ENCODE peak calls at places on chromosomes 11 and 22, in seven cellular contexts. One of them, this sample, is unnamed.

GRCh38 chr11:111737180-111737876 is 28.9 kb downstream of the PPP2R1B start:
- DNase-seq in Calu3: no peak
- DNase-seq in right atrium auricular region: no peak
- DNase-seq in T-cell: no peak
- DNase-seq in NCI-H146: no peak
- DNase-seq in NCI-H524 treated with DMSO at 0.1 percent for 48 hours: no peak
- DNase-seq in activated CD8-positive, alpha-beta memory T cell treated with anti-CD3 and anti-CD28 coated beads for 48 hours: no peak
- DNase-seq in this sample: no peak

GRCh38 chr11:119497717-119498116 is 74.7 kb upstream of the THY1 start:
- DNase-seq in T-cell: no peak
- DNase-seq in activated CD8-positive, alpha-beta memory T cell treated with anti-CD3 and anti-CD28 coated beads for 48 hours: no peak
- DNase-seq in Calu3: no peak
- DNase-seq in NCI-H146: no peak
- DNase-seq in right atrium auricular region: no peak
- DNase-seq in NCI-H524 treated with DMSO at 0.1 percent for 48 hours: no peak
- DNase-seq in this sample: no peak

GRCh38 chr11:119694334-119694733 is 34.7 kb downstream of the NECTIN1 start:
- DNase-seq in NCI-H146: no peak
- DNase-seq in Calu3: no peak
- DNase-seq in activated CD8-positive, alpha-beta memory T cell treated with anti-CD3 and anti-CD28 coated beads for 48 hours: no peak
- DNase-seq in T-cell: no peak
- DNase-seq in right atrium auricular region: no peak
- DNase-seq in NCI-H524 treated with DMSO at 0.1 percent for 48 hours: no peak
- DNase-seq in this sample: no peak

GRCh38 chr11:131897247-131897646 is 526.8 kb downstream of the NTM start:
- DNase-seq in NCI-H524 treated with DMSO at 0.1 percent for 48 hours: no peak
- DNase-seq in NCI-H146: no peak
- DNase-seq in activated CD8-positive, alpha-beta memory T cell treated with anti-CD3 and anti-CD28 coated beads for 48 hours: no peak
- DNase-seq in T-cell: no peak
- DNase-seq in right atrium auricular region: no peak
- DNase-seq in Calu3: no peak
- DNase-seq in this sample: no peak

GRCh38 chr22:39567135-39567946 is 3.2 kb upstream of the CACNA1I start:
- DNase-seq in NCI-H146: no peak
- DNase-seq in right atrium auricular region: no peak
- DNase-seq in activated CD8-positive, alpha-beta memory T cell treated with anti-CD3 and anti-CD28 coated beads for 48 hours: no peak
- DNase-seq in T-cell: peak
- DNase-seq in Calu3: no peak
- DNase-seq in NCI-H524 treated with DMSO at 0.1 percent for 48 hours: no peak
- DNase-seq in this sample: no peak

GRCh38 chr22:35987994-35988393 is 40.6 kb downstream of the RBFOX2 start:
- DNase-seq in Calu3: no peak
- DNase-seq in NCI-H524 treated with DMSO at 0.1 percent for 48 hours: no peak
- DNase-seq in right atrium auricular region: no peak
- DNase-seq in activated CD8-positive, alpha-beta memory T cell treated with anti-CD3 and anti-CD28 coated beads for 48 hours: no peak
- DNase-seq in T-cell: no peak
- DNase-seq in NCI-H146: no peak
- DNase-seq in this sample: no peak

GRCh38 chr11:69321877-69322350 is 28.0 kb downstream of the MYEOV start:
- DNase-seq in NCI-H146: no peak
- DNase-seq in right atrium auricular region: no peak
- DNase-seq in Calu3: no peak
- DNase-seq in NCI-H524 treated with DMSO at 0.1 percent for 48 hours: no peak
- DNase-seq in T-cell: no peak
- DNase-seq in activated CD8-positive, alpha-beta memory T cell treated with anti-CD3 and anti-CD28 coated beads for 48 hours: no peak
- DNase-seq in this sample: no peak

GRCh38 chr22:45754822-45755221 is 83.2 kb downstream of the ATXN10 start:
- DNase-seq in NCI-H524 treated with DMSO at 0.1 percent for 48 hours: no peak
- DNase-seq in right atrium auricular region: no peak
- DNase-seq in T-cell: no peak
- DNase-seq in NCI-H146: no peak
- DNase-seq in activated CD8-positive, alpha-beta memory T cell treated with anti-CD3 and anti-CD28 coated beads for 48 hours: no peak
- DNase-seq in Calu3: no peak
- DNase-seq in this sample: no peak

GRCh38 chr11:2099523-2100316 is 39.5 kb downstream of the IGF2 start:
- DNase-seq in right atrium auricular region: no peak
- DNase-seq in activated CD8-positive, alpha-beta memory T cell treated with anti-CD3 and anti-CD28 coated beads for 48 hours: no peak
- DNase-seq in NCI-H146: no peak
- DNase-seq in Calu3: peak
- DNase-seq in T-cell: no peak
- DNase-seq in NCI-H524 treated with DMSO at 0.1 percent for 48 hours: no peak
- DNase-seq in this sample: no peak

GRCh38 chr11:66428933-66429332 is 8.1 kb downstream of the NPAS4 start:
- DNase-seq in NCI-H146: no peak
- DNase-seq in Calu3: no peak
- DNase-seq in T-cell: no peak
- DNase-seq in right atrium auricular region: no peak
- DNase-seq in NCI-H524 treated with DMSO at 0.1 percent for 48 hours: no peak
- DNase-seq in activated CD8-positive, alpha-beta memory T cell treated with anti-CD3 and anti-CD28 coated beads for 48 hours: no peak
- DNase-seq in this sample: no peak

GRCh38 chr11:70111269-70112016 is 33.3 kb downstream of the ANO1 start:
- DNase-seq in right atrium auricular region: peak
- DNase-seq in NCI-H524 treated with DMSO at 0.1 percent for 48 hours: no peak
- DNase-seq in Calu3: peak
- DNase-seq in T-cell: no peak
- DNase-seq in NCI-H146: peak
- DNase-seq in activated CD8-positive, alpha-beta memory T cell treated with anti-CD3 and anti-CD28 coated beads for 48 hours: no peak
- DNase-seq in this sample: no peak

GRCh38 chr11:64400096-64400495 is 41.1 kb downstream of the RPS6KA4 start:
- DNase-seq in NCI-H146: no peak
- DNase-seq in activated CD8-positive, alpha-beta memory T cell treated with anti-CD3 and anti-CD28 coated beads for 48 hours: no peak
- DNase-seq in T-cell: no peak
- DNase-seq in NCI-H524 treated with DMSO at 0.1 percent for 48 hours: no peak
- DNase-seq in Calu3: peak
- DNase-seq in right atrium auricular region: peak
- DNase-seq in this sample: no peak

GRCh38 chr11:8068605-8069221 is 12.3 kb upstream of the TUB start:
- DNase-seq in NCI-H146: no peak
- DNase-seq in right atrium auricular region: peak
- DNase-seq in T-cell: no peak
- DNase-seq in NCI-H524 treated with DMSO at 0.1 percent for 48 hours: no peak
- DNase-seq in Calu3: no peak
- DNase-seq in activated CD8-positive, alpha-beta memory T cell treated with anti-CD3 and anti-CD28 coated beads for 48 hours: no peak
- DNase-seq in this sample: no peak

GRCh38 chr11:114321621-114322257 is 25.5 kb downstream of the NNMT start:
- DNase-seq in NCI-H146: no peak
- DNase-seq in activated CD8-positive, alpha-beta memory T cell treated with anti-CD3 and anti-CD28 coated beads for 48 hours: no peak
- DNase-seq in NCI-H524 treated with DMSO at 0.1 percent for 48 hours: no peak
- DNase-seq in Calu3: no peak
- DNase-seq in T-cell: no peak
- DNase-seq in right atrium auricular region: no peak
- DNase-seq in this sample: no peak

GRCh38 chr11:2311456-2312201 is 9.8 kb downstream of the TSPAN32 start:
- DNase-seq in Calu3: no peak
- DNase-seq in NCI-H146: peak
- DNase-seq in activated CD8-positive, alpha-beta memory T cell treated with anti-CD3 and anti-CD28 coated beads for 48 hours: no peak
- DNase-seq in T-cell: no peak
- DNase-seq in right atrium auricular region: no peak
- DNase-seq in NCI-H524 treated with DMSO at 0.1 percent for 48 hours: no peak
- DNase-seq in this sample: no peak

GRCh38 chr11:75241906-75242644 is 1.5 kb downstream of the TPBGL start:
- DNase-seq in right atrium auricular region: no peak
- DNase-seq in T-cell: no peak
- DNase-seq in NCI-H146: no peak
- DNase-seq in Calu3: no peak
- DNase-seq in NCI-H524 treated with DMSO at 0.1 percent for 48 hours: no peak
- DNase-seq in activated CD8-positive, alpha-beta memory T cell treated with anti-CD3 and anti-CD28 coated beads for 48 hours: no peak
- DNase-seq in this sample: no peak

GRCh38 chr11:2515401-2516275 is 70.8 kb downstream of the KCNQ1 start:
- DNase-seq in right atrium auricular region: peak
- DNase-seq in NCI-H146: no peak
- DNase-seq in NCI-H524 treated with DMSO at 0.1 percent for 48 hours: no peak
- DNase-seq in Calu3: no peak
- DNase-seq in activated CD8-positive, alpha-beta memory T cell treated with anti-CD3 and anti-CD28 coated beads for 48 hours: no peak
- DNase-seq in T-cell: no peak
- DNase-seq in this sample: peak

GRCh38 chr11:783581-784015 is 6.3 kb downstream of the CEND1 start:
- DNase-seq in NCI-H146: peak
- DNase-seq in T-cell: no peak
- DNase-seq in activated CD8-positive, alpha-beta memory T cell treated with anti-CD3 and anti-CD28 coated beads for 48 hours: no peak
- DNase-seq in Calu3: no peak
- DNase-seq in right atrium auricular region: peak
- DNase-seq in NCI-H524 treated with DMSO at 0.1 percent for 48 hours: peak
- DNase-seq in this sample: no peak

GRCh38 chr11:20594274-20595061 is 4.9 kb upstream of the SLC6A5 start:
- DNase-seq in activated CD8-positive, alpha-beta memory T cell treated with anti-CD3 and anti-CD28 coated beads for 48 hours: no peak
- DNase-seq in NCI-H146: no peak
- DNase-seq in Calu3: no peak
- DNase-seq in T-cell: no peak
- DNase-seq in NCI-H524 treated with DMSO at 0.1 percent for 48 hours: no peak
- DNase-seq in right atrium auricular region: no peak
- DNase-seq in this sample: no peak

GRCh38 chr22:47928626-47929025 is 1166.2 kb downstream of the TBC1D22A start:
- DNase-seq in T-cell: no peak
- DNase-seq in NCI-H146: no peak
- DNase-seq in right atrium auricular region: peak
- DNase-seq in NCI-H524 treated with DMSO at 0.1 percent for 48 hours: no peak
- DNase-seq in activated CD8-positive, alpha-beta memory T cell treated with anti-CD3 and anti-CD28 coated beads for 48 hours: no peak
- DNase-seq in Calu3: no peak
- DNase-seq in this sample: no peak

GRCh38 chr22:18023509-18024275 is 669 bp downstream of the MICAL3 start:
- DNase-seq in activated CD8-positive, alpha-beta memory T cell treated with anti-CD3 and anti-CD28 coated beads for 48 hours: no peak
- DNase-seq in NCI-H524 treated with DMSO at 0.1 percent for 48 hours: peak
- DNase-seq in Calu3: peak
- DNase-seq in NCI-H146: peak
- DNase-seq in T-cell: no peak
- DNase-seq in right atrium auricular region: peak
- DNase-seq in this sample: peak

GRCh38 chr11:126282361-126282741 is 542 bp upstream of the TIRAP start:
- DNase-seq in NCI-H524 treated with DMSO at 0.1 percent for 48 hours: no peak
- DNase-seq in T-cell: peak
- DNase-seq in NCI-H146: peak
- DNase-seq in right atrium auricular region: peak
- DNase-seq in Calu3: no peak
- DNase-seq in activated CD8-positive, alpha-beta memory T cell treated with anti-CD3 and anti-CD28 coated beads for 48 hours: no peak
- DNase-seq in this sample: no peak

GRCh38 chr22:32469799-32470212 is 4.8 kb upstream of the FBXO7 start:
- DNase-seq in activated CD8-positive, alpha-beta memory T cell treated with anti-CD3 and anti-CD28 coated beads for 48 hours: no peak
- DNase-seq in Calu3: no peak
- DNase-seq in NCI-H524 treated with DMSO at 0.1 percent for 48 hours: peak
- DNase-seq in T-cell: no peak
- DNase-seq in right atrium auricular region: no peak
- DNase-seq in NCI-H146: no peak
- DNase-seq in this sample: no peak

GRCh38 chr11:72924568-72925190 is 110.5 kb downstream of the ATG16L2 start:
- DNase-seq in T-cell: no peak
- DNase-seq in NCI-H524 treated with DMSO at 0.1 percent for 48 hours: no peak
- DNase-seq in activated CD8-positive, alpha-beta memory T cell treated with anti-CD3 and anti-CD28 coated beads for 48 hours: no peak
- DNase-seq in right atrium auricular region: no peak
- DNase-seq in NCI-H146: peak
- DNase-seq in Calu3: no peak
- DNase-seq in this sample: no peak

GRCh38 chr11:131918663-131919062 is 548.2 kb downstream of the NTM start:
- DNase-seq in right atrium auricular region: no peak
- DNase-seq in activated CD8-positive, alpha-beta memory T cell treated with anti-CD3 and anti-CD28 coated beads for 48 hours: no peak
- DNase-seq in NCI-H524 treated with DMSO at 0.1 percent for 48 hours: no peak
- DNase-seq in T-cell: no peak
- DNase-seq in NCI-H146: no peak
- DNase-seq in Calu3: no peak
- DNase-seq in this sample: no peak

GRCh38 chr22:17606472-17606871 is 22.1 kb downstream of the ATP6V1E1 start:
- DNase-seq in activated CD8-positive, alpha-beta memory T cell treated with anti-CD3 and anti-CD28 coated beads for 48 hours: no peak
- DNase-seq in T-cell: no peak
- DNase-seq in NCI-H146: no peak
- DNase-seq in Calu3: no peak
- DNase-seq in NCI-H524 treated with DMSO at 0.1 percent for 48 hours: no peak
- DNase-seq in right atrium auricular region: no peak
- DNase-seq in this sample: no peak

GRCh38 chr11:17563248-17563647 is 16.2 kb downstream of the OTOG start:
- DNase-seq in T-cell: no peak
- DNase-seq in Calu3: no peak
- DNase-seq in NCI-H524 treated with DMSO at 0.1 percent for 48 hours: no peak
- DNase-seq in right atrium auricular region: no peak
- DNase-seq in NCI-H146: no peak
- DNase-seq in activated CD8-positive, alpha-beta memory T cell treated with anti-CD3 and anti-CD28 coated beads for 48 hours: no peak
- DNase-seq in this sample: no peak

GRCh38 chr22:27150530-27150909 is 493.1 kb downstream of the MIAT start:
- DNase-seq in right atrium auricular region: no peak
- DNase-seq in Calu3: no peak
- DNase-seq in activated CD8-positive, alpha-beta memory T cell treated with anti-CD3 and anti-CD28 coated beads for 48 hours: no peak
- DNase-seq in NCI-H524 treated with DMSO at 0.1 percent for 48 hours: no peak
- DNase-seq in NCI-H146: no peak
- DNase-seq in T-cell: no peak
- DNase-seq in this sample: no peak

GRCh38 chr11:36282926-36283325 is 6.3 kb downstream of the COMMD9 start:
- DNase-seq in NCI-H146: no peak
- DNase-seq in T-cell: no peak
- DNase-seq in right atrium auricular region: no peak
- DNase-seq in Calu3: no peak
- DNase-seq in NCI-H524 treated with DMSO at 0.1 percent for 48 hours: no peak
- DNase-seq in activated CD8-positive, alpha-beta memory T cell treated with anti-CD3 and anti-CD28 coated beads for 48 hours: no peak
- DNase-seq in this sample: no peak